ENCODE peak calls at places on chromosomes 11 and 22, in six cellular contexts. K, C, P, X, B and U are unnamed samples.

GRCh38 chr22:45204751-45205623 is 35.7 kb downstream of the KIAA0930 start:
- DNase-seq in K (no peak), C (no peak), P (no peak), X (no peak), B (no peak), U (no peak)

GRCh38 chr22:38202437-38203089 is 769 bp downstream of the MAFF start:
- DNase-seq in K (no peak), C (peak), P (no peak), X (no peak), B (peak), U (peak)

GRCh38 chr11:29251738-29252137 is 765.1 kb downstream of the KCNA4 start:
- DNase-seq in K (no peak), C (no peak), P (no peak), X (no peak), B (no peak), U (no peak)

GRCh38 chr22:37486224-37486845 is at the start of gene MFNG:
- DNase-seq in K (no peak), C (peak), P (peak), X (peak), B (peak), U (peak)

GRCh38 chr11:13999704-14000103 is 37.2 kb downstream of the SPON1 start:
- DNase-seq in K (no peak), C (no peak), P (no peak), X (no peak), B (no peak), U (no peak)

GRCh38 chr11:1126491-1126926 is 31.2 kb upstream of the MUC5AC start:
- DNase-seq in K (no peak), C (no peak), P (no peak), X (no peak), B (no peak), U (no peak)

GRCh38 chr11:61309141-61309540 is 14.0 kb upstream of the VWCE start:
- DNase-seq in K (no peak), C (no peak), P (no peak), X (no peak), B (no peak), U (no peak)

GRCh38 chr11:131512228-131512627 is 141.8 kb downstream of the NTM start:
- DNase-seq in K (no peak), C (no peak), P (no peak), X (no peak), B (no peak), U (no peak)

GRCh38 chr11:9878936-9879335 is 215.1 kb downstream of the SWAP70 start:
- DNase-seq in K (no peak), C (no peak), P (no peak), X (no peak), B (no peak), U (no peak)

GRCh38 chr22:27535452-27535851 is 266.1 kb downstream of the MN1 start:
- DNase-seq in K (no peak), C (no peak), P (no peak), X (no peak), B (no peak), U (no peak)

GRCh38 chr11:95256204-95256819 is 25.3 kb upstream of the SESN3 start:
- DNase-seq in K (no peak), C (peak), P (no peak), X (no peak), B (no peak), U (no peak)

GRCh38 chr22:42973536-42973881 is 41.4 kb downstream of the PACSIN2 start:
- DNase-seq in K (no peak), C (no peak), P (no peak), X (no peak), B (no peak), U (no peak)

GRCh38 chr11:77471520-77472234 is 2.2 kb downstream of the PAK1 start:
- DNase-seq in K (no peak), C (no peak), P (peak), X (no peak), B (peak), U (no peak)

GRCh38 chr22:25334091-25334490 is 114.7 kb downstream of the CRYBB2 start:
- DNase-seq in K (no peak), C (peak), P (peak), X (no peak), B (peak), U (peak)

GRCh38 chr11:132539590-132540368 is 992.5 kb downstream of the OPCML start:
- DNase-seq in K (no peak), C (no peak), P (no peak), X (no peak), B (no peak), U (no peak)

GRCh38 chr11:65448074-65448417 is 25.4 kb downstream of the NEAT1 start:
- DNase-seq in K (no peak), C (peak), P (no peak), X (no peak), B (no peak), U (no peak)

GRCh38 chr11:115653926-115654325 is 149.7 kb upstream of the CADM1 start:
- DNase-seq in K (no peak), C (peak), P (no peak), X (no peak), B (no peak), U (no peak)

GRCh38 chr11:113904379-113905101 is at the start of gene HTR3B:
- DNase-seq in K (no peak), C (no peak), P (no peak), X (no peak), B (no peak), U (no peak)

GRCh38 chr11:86978756-86979608 is 23.8 kb upstream of the FZD4 start:
- DNase-seq in K (no peak), C (peak), P (no peak), X (no peak), B (no peak), U (no peak)

GRCh38 chr11:121338536-121338935 is 46.0 kb downstream of the SC5D start:
- DNase-seq in K (no peak), C (no peak), P (no peak), X (no peak), B (no peak), U (no peak)

GRCh38 chr11:12189543-12190235 is 79.3 kb downstream of the MICAL2 start:
- DNase-seq in K (peak), C (no peak), P (no peak), X (no peak), B (no peak), U (no peak)

GRCh38 chr11:32427935-32428664 is 7.2 kb downstream of the WT1 start:
- DNase-seq in K (no peak), C (no peak), P (no peak), X (no peak), B (peak), U (no peak)

GRCh38 chr11:62547691-62548281 is 1.2 kb upstream of the AHNAK start:
- DNase-seq in K (peak), C (no peak), P (no peak), X (no peak), B (no peak), U (no peak)

GRCh38 chr11:16111690-16112089 is 244.7 kb downstream of the SOX6 start:
- DNase-seq in K (no peak), C (no peak), P (no peak), X (no peak), B (no peak), U (no peak)